ENCODE peak calls at places on chromosomes 7 and 10, in six cellular contexts. One of them, this sample, is unnamed.

GRCh38 chr10:46550076-46550790 is 6.2 kb downstream of the GPRIN2 start:
- DNase-seq in left lung: peak
- DNase-seq in pancreas: peak
- DNase-seq in tibial artery: peak
- DNase-seq in GM23338: no peak
- DNase-seq in IMR-90: no peak
- DNase-seq in this sample: peak

GRCh38 chr7:30869794-30870491 is 41.7 kb upstream of the AQP1 start:
- DNase-seq in left lung: peak
- DNase-seq in GM23338: no peak
- DNase-seq in pancreas: no peak
- DNase-seq in IMR-90: peak
- DNase-seq in tibial artery: no peak
- DNase-seq in this sample: no peak

GRCh38 chr7:47653550-47654351 is 71.8 kb upstream of the TNS3 start:
- DNase-seq in tibial artery: no peak
- DNase-seq in pancreas: no peak
- DNase-seq in IMR-90: peak
- DNase-seq in GM23338: peak
- DNase-seq in left lung: no peak
- DNase-seq in this sample: no peak

GRCh38 chr10:118957141-118957825 is 72.2 kb upstream of the NANOS1 start:
- DNase-seq in GM23338: no peak
- DNase-seq in pancreas: no peak
- DNase-seq in IMR-90: no peak
- DNase-seq in left lung: no peak
- DNase-seq in tibial artery: no peak
- DNase-seq in this sample: no peak

GRCh38 chr10:69222157-69223027 is 2.3 kb downstream of the HKDC1 start:
- DNase-seq in GM23338: peak
- DNase-seq in pancreas: no peak
- DNase-seq in tibial artery: no peak
- DNase-seq in left lung: no peak
- DNase-seq in IMR-90: peak
- DNase-seq in this sample: no peak

GRCh38 chr10:70174058-70174741 is 3.9 kb upstream of the SAR1A start:
- DNase-seq in tibial artery: no peak
- DNase-seq in IMR-90: no peak
- DNase-seq in left lung: no peak
- DNase-seq in GM23338: no peak
- DNase-seq in pancreas: peak
- DNase-seq in this sample: no peak

GRCh38 chr7:75617634-75618234 is 121.0 kb downstream of the HIP1 start:
- DNase-seq in IMR-90: no peak
- DNase-seq in pancreas: peak
- DNase-seq in tibial artery: peak
- DNase-seq in left lung: peak
- DNase-seq in GM23338: no peak
- DNase-seq in this sample: peak

GRCh38 chr7:30310674-30311362 is 26.4 kb downstream of the ZNRF2 start:
- DNase-seq in pancreas: no peak
- DNase-seq in IMR-90: no peak
- DNase-seq in left lung: no peak
- DNase-seq in tibial artery: no peak
- DNase-seq in GM23338: no peak
- DNase-seq in this sample: no peak

GRCh38 chr10:22539579-22540160 is 174.7 kb downstream of the PIP4K2A start:
- DNase-seq in pancreas: no peak
- DNase-seq in tibial artery: no peak
- DNase-seq in IMR-90: no peak
- DNase-seq in GM23338: no peak
- DNase-seq in left lung: no peak
- DNase-seq in this sample: no peak

GRCh38 chr10:100614416-100614815 is 78.7 kb downstream of the HIF1AN start:
- DNase-seq in pancreas: no peak
- DNase-seq in left lung: no peak
- DNase-seq in IMR-90: no peak
- DNase-seq in tibial artery: no peak
- DNase-seq in GM23338: peak
- DNase-seq in this sample: no peak

GRCh38 chr7:67518580-67518979 is 521.9 kb downstream of the TYW1 start:
- DNase-seq in IMR-90: no peak
- DNase-seq in left lung: no peak
- DNase-seq in tibial artery: no peak
- DNase-seq in GM23338: no peak
- DNase-seq in pancreas: no peak
- DNase-seq in this sample: no peak

GRCh38 chr7:113945018-113945938 is 26.5 kb upstream of the PPP1R3A start:
- DNase-seq in tibial artery: no peak
- DNase-seq in pancreas: no peak
- DNase-seq in GM23338: no peak
- DNase-seq in IMR-90: no peak
- DNase-seq in left lung: no peak
- DNase-seq in this sample: no peak

GRCh38 chr7:18109762-18110161 is 82.1 kb upstream of the PRPS1L1 start:
- DNase-seq in pancreas: no peak
- DNase-seq in tibial artery: no peak
- DNase-seq in left lung: no peak
- DNase-seq in IMR-90: peak
- DNase-seq in GM23338: no peak
- DNase-seq in this sample: no peak

GRCh38 chr10:97731346-97732051 is 5.4 kb upstream of the ZFYVE27 start:
- DNase-seq in GM23338: peak
- DNase-seq in left lung: no peak
- DNase-seq in pancreas: peak
- DNase-seq in tibial artery: peak
- DNase-seq in IMR-90: peak
- DNase-seq in this sample: no peak

GRCh38 chr7:145848691-145849090 is 267.9 kb upstream of the CNTNAP2 start:
- DNase-seq in GM23338: peak
- DNase-seq in left lung: no peak
- DNase-seq in pancreas: no peak
- DNase-seq in IMR-90: no peak
- DNase-seq in tibial artery: no peak
- DNase-seq in this sample: no peak
- TF ChIP-seq CTCF in GM23338: peak
- TF ChIP-seq CTCF in left lung: no peak
- TF ChIP-seq CTCF in pancreas: no peak
- TF ChIP-seq CTCF in IMR-90: no peak
- TF ChIP-seq CTCF in tibial artery: no peak
- TF ChIP-seq CTCF in this sample: no peak

GRCh38 chr10:68109312-68109711 is at the start of gene MYPN:
- DNase-seq in pancreas: peak
- DNase-seq in IMR-90: no peak
- DNase-seq in GM23338: no peak
- DNase-seq in tibial artery: no peak
- DNase-seq in left lung: no peak
- DNase-seq in this sample: no peak
- H3K4me3 ChIP-seq in pancreas: no peak
- H3K4me3 ChIP-seq in IMR-90: peak
- H3K4me3 ChIP-seq in GM23338: no peak
- H3K4me3 ChIP-seq in tibial artery: no peak
- H3K4me3 ChIP-seq in left lung: no peak
- H3K4me3 ChIP-seq in this sample: no peak

GRCh38 chr10:61286695-61287094 is 166.5 kb downstream of the TMEM26 start:
- DNase-seq in tibial artery: no peak
- DNase-seq in IMR-90: no peak
- DNase-seq in pancreas: no peak
- DNase-seq in left lung: no peak
- DNase-seq in GM23338: no peak
- DNase-seq in this sample: no peak

GRCh38 chr10:61284222-61284890 is 168.8 kb downstream of the TMEM26 start:
- DNase-seq in IMR-90: peak
- DNase-seq in pancreas: no peak
- DNase-seq in GM23338: peak
- DNase-seq in tibial artery: no peak
- DNase-seq in left lung: no peak
- DNase-seq in this sample: no peak

GRCh38 chr10:61283066-61283465 is 170.1 kb downstream of the TMEM26 start:
- DNase-seq in GM23338: no peak
- DNase-seq in tibial artery: no peak
- DNase-seq in pancreas: no peak
- DNase-seq in left lung: no peak
- DNase-seq in IMR-90: peak
- DNase-seq in this sample: no peak

GRCh38 chr10:61285749-61286148 is 167.4 kb downstream of the TMEM26 start:
- DNase-seq in left lung: no peak
- DNase-seq in tibial artery: no peak
- DNase-seq in IMR-90: no peak
- DNase-seq in pancreas: no peak
- DNase-seq in GM23338: no peak
- DNase-seq in this sample: no peak

DNA sequence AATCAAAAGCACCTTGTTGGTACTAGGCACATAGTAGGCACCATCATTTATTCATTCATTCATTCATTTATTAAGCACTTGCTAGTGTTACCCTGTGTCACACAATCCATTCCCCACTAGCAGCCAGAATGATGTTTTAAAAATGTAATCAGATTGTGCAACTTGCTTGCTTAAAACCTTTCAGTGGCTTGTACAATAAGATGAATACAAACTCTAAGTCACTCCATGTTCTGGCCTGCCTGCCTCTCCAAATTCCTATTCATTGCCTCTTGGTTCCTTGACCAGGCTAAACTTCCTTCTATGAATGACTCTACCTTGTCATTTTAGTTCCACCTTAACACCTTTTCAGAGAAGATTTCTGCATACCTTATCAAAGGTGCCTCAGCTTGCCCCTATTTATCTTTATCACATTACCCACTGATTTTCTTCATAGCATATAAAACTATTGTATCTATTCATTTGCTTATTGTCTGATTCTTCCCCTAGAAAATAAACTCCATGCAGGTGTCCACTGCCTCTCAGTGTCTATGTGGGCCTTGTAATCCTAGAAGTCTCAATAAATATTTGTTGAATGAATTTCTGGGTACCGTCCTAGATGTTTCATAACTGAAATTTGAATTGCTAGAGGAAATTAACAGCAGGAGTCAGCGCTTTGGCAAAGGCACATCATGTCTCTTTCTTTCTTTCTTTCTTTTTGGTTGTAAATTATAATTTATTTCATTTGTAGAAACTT is 169.5 kb downstream of the TMEM26 start:
- DNase-seq in pancreas: no peak
- DNase-seq in GM23338: no peak
- DNase-seq in left lung: no peak
- DNase-seq in IMR-90: no peak
- DNase-seq in tibial artery: no peak
- DNase-seq in this sample: no peak
- H3K27ac ChIP-seq in pancreas: no peak
- H3K27ac ChIP-seq in GM23338: no peak
- H3K27ac ChIP-seq in left lung: peak
- H3K27ac ChIP-seq in IMR-90: no peak
- H3K27ac ChIP-seq in tibial artery: peak
- H3K27ac ChIP-seq in this sample: no peak

GRCh38 chr10:48214701-48215100 is 59.8 kb downstream of the FRMPD2 start:
- DNase-seq in tibial artery: no peak
- DNase-seq in left lung: no peak
- DNase-seq in pancreas: no peak
- DNase-seq in GM23338: no peak
- DNase-seq in IMR-90: no peak
- DNase-seq in this sample: no peak

GRCh38 chr10:48210391-48210790 is 64.1 kb downstream of the FRMPD2 start:
- DNase-seq in left lung: no peak
- DNase-seq in pancreas: no peak
- DNase-seq in tibial artery: no peak
- DNase-seq in IMR-90: no peak
- DNase-seq in GM23338: no peak
- DNase-seq in this sample: no peak

GRCh38 chr10:48211777-48212176 is 62.7 kb downstream of the FRMPD2 start:
- DNase-seq in pancreas: no peak
- DNase-seq in GM23338: no peak
- DNase-seq in left lung: no peak
- DNase-seq in tibial artery: no peak
- DNase-seq in IMR-90: no peak
- DNase-seq in this sample: no peak

GRCh38 chr10:48215148-48215982 is 59.1 kb downstream of the FRMPD2 start:
- DNase-seq in left lung: no peak
- DNase-seq in pancreas: peak
- DNase-seq in IMR-90: peak
- DNase-seq in GM23338: peak
- DNase-seq in tibial artery: no peak
- DNase-seq in this sample: no peak

GRCh38 chr10:48213047-48213446 is 61.4 kb downstream of the FRMPD2 start:
- DNase-seq in IMR-90: no peak
- DNase-seq in tibial artery: no peak
- DNase-seq in left lung: no peak
- DNase-seq in GM23338: no peak
- DNase-seq in pancreas: no peak
- DNase-seq in this sample: no peak
- TF ChIP-seq CTCF in IMR-90: no peak
- TF ChIP-seq CTCF in tibial artery: no peak
- TF ChIP-seq CTCF in left lung: no peak
- TF ChIP-seq CTCF in GM23338: no peak
- TF ChIP-seq CTCF in pancreas: no peak
- TF ChIP-seq CTCF in this sample: no peak

GRCh38 chr10:79376078-79376628 is 28.9 kb downstream of the PPIF start:
- DNase-seq in pancreas: peak
- DNase-seq in left lung: no peak
- DNase-seq in tibial artery: no peak
- DNase-seq in IMR-90: no peak
- DNase-seq in GM23338: no peak
- DNase-seq in this sample: no peak

GRCh38 chr10:79375321-79376077 is 28.2 kb downstream of the PPIF start:
- DNase-seq in IMR-90: peak
- DNase-seq in left lung: no peak
- DNase-seq in GM23338: no peak
- DNase-seq in pancreas: peak
- DNase-seq in tibial artery: peak
- DNase-seq in this sample: no peak

GRCh38 chr10:79374312-79375191 is 27.3 kb downstream of the PPIF start:
- DNase-seq in GM23338: peak
- DNase-seq in left lung: peak
- DNase-seq in pancreas: peak
- DNase-seq in tibial artery: peak
- DNase-seq in IMR-90: peak
- DNase-seq in this sample: no peak

GRCh38 chr10:79376751-79377556 is 29.7 kb downstream of the PPIF start:
- DNase-seq in tibial artery: no peak
- DNase-seq in IMR-90: no peak
- DNase-seq in pancreas: peak
- DNase-seq in GM23338: no peak
- DNase-seq in left lung: no peak
- DNase-seq in this sample: no peak

DNA sequence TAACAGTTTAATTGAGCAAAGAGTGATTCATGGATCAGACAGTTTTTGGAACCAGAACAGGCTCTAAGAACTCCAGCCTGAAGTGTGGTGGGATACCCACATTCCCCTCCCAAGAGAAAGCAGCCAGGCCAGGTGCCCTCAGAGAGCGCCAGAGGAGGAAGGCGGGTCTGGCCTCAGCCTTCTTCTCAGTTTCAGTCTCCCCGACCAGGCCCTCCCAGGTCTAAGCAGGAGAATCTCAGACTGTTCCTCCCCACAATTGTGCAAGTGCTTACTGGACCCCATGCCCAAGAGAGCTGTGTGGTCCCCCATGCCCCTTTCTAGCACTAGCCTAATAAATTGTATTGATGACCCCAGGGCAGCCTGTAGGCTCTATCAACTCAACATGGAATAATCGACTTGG is 25.6 kb downstream of the PPIF start:
- DNase-seq in GM23338: no peak
- DNase-seq in pancreas: no peak
- DNase-seq in IMR-90: no peak
- DNase-seq in left lung: no peak
- DNase-seq in tibial artery: no peak
- DNase-seq in this sample: no peak
- H3K4me3 ChIP-seq in GM23338: no peak
- H3K4me3 ChIP-seq in pancreas: no peak
- H3K4me3 ChIP-seq in IMR-90: no peak
- H3K4me3 ChIP-seq in left lung: no peak
- H3K4me3 ChIP-seq in tibial artery: no peak
- H3K4me3 ChIP-seq in this sample: no peak

This sample was measured in thoracic aorta.